ENCODE peak calls at places on chromosomes 4 and X, in five cellular contexts. D is esophagus squamous epithelium, J is omental fat pad, L is sigmoid colon, Y is dorsolateral prefrontal cortex. E is an unnamed sample.
A peak's percentile ranks its signal among the peaks of the same experiment; 100 is the strongest.

GRCh38 chrX:106397788-106398538 is 213.8 kb upstream of the RADX start:
- DNase-seq in D (no peak), L (no peak), Y (no peak), J (no peak), E (no peak)

GRCh38 chr4:87243426-87244053 is 23.1 kb upstream of the KLHL8 start:
- DNase-seq in D (no peak), J (no peak), L (no peak), Y (no peak), E (no peak)

GRCh38 chrX:85244411-85245210 is 820 bp downstream of the ZNF711 start:
- DNase-seq in D (no peak), L (no peak), J (no peak), Y (peak; percentile 5), E (no peak)

GRCh38 chr4:111778543-111778942 is 366.7 kb upstream of the FAM241A start:
- DNase-seq in Y (no peak), D (no peak), L (no peak), J (no peak), E (no peak)

GRCh38 chrX:145821291-145821897 is 3.8 kb downstream of the SLITRK2 start:
- DNase-seq in L (no peak), D (no peak), J (no peak), Y (peak; percentile 87), E (no peak)

GRCh38 chr4:73413294-73413755 is 9.2 kb downstream of the ALB start:
- DNase-seq in Y (no peak), J (no peak), D (no peak), L (no peak), E (no peak)

GRCh38 chr4:125303058-125303457 is 11.7 kb upstream of the FAT4 start:
- DNase-seq in L (no peak), Y (no peak), D (no peak), J (no peak), E (no peak)

GRCh38 chr4:78297075-78297815 is 240.1 kb downstream of the FRAS1 start:
- DNase-seq in D (no peak), Y (no peak), J (no peak), L (no peak), E (no peak)

GRCh38 chr4:155377281-155377680 is 516 bp upstream of the MAP9 start:
- DNase-seq in L (no peak), D (no peak), J (no peak), Y (no peak), E (no peak)

GRCh38 chrX:103211012-103211715 is 3.7 kb upstream of the BEX4 start:
- DNase-seq in Y (peak; percentile 22), L (peak; percentile 63), J (no peak), D (no peak), E (no peak)

GRCh38 chrX:43876680-43877079 is 5.6 kb downstream of the MAOB start:
- DNase-seq in L (no peak), D (no peak), J (no peak), Y (no peak), E (no peak)

GRCh38 chrX:43882294-43882681 is at the start of gene MAOB:
- DNase-seq in D (no peak), J (no peak), L (peak; percentile 72), Y (peak; percentile 36), E (no peak)

GRCh38 chrX:43881410-43882293 is 598 bp downstream of the MAOB start:
- DNase-seq in D (no peak), L (peak; percentile 74), J (no peak), Y (no peak), E (no peak)

GRCh38 chrX:43880439-43880838 is 1.8 kb downstream of the MAOB start:
- DNase-seq in L (no peak), D (no peak), Y (no peak), J (no peak), E (no peak)

DNA sequence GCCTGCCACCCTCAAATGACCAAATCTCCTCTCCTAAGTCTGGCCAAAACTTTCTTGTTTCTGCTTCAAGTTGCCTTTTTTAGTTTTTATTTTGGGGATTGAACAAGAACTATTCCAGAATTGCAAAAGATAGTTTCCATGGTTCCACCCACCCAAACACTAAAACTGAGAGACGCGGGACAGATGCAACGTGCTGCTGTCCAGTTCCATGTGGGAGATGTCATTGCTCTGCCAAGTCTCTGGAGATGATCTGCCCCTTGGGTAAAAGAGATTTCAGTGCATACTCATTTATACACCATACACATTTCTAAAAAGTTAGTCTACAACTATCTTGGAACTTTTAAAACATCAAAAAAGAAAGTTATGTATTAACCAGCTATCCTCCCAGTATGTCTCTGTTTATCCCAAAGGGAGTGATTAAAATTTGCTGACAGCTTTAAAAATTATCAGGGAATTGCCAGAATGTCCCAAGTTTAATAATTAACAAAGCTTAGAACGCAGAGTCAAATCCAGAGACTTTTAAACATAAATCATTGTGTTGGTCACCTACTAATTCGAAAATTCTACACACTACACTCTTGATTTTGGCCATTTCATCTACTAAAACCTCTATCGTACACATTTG is 3.2 kb downstream of the MAOB start:
- DNase-seq in D (no peak), J (no peak), Y (no peak), L (no peak), E (no peak)
- TF ChIP-seq CTCF in D (no peak), J (no peak), Y (no peak), L (no peak), E (no peak)

DNA sequence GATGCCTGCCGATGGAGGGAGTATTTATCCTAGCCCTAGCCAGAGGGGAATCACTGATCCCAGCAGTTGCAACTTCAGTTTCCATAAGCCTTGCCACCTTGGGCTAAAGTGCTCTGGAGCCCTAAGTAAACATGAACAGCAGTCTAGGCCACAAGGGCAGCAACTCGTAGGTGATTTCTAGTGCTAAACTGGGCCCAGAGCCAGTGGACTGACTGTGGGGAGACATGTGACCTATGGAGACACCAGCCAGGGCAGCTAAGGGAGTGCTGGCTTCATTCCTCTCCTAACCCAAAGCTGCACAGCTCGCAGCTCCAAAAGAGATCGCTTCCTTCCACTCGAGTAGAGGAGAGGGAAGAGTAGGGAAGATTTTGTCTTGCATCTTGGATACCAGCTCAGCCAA is 120.8 kb upstream of the MAGEA10 start:
- DNase-seq in J (no peak), L (no peak), D (no peak), Y (no peak), E (no peak)
- TF ChIP-seq CTCF in J (no peak), L (no peak), D (no peak), Y (no peak), E (no peak)

DNA sequence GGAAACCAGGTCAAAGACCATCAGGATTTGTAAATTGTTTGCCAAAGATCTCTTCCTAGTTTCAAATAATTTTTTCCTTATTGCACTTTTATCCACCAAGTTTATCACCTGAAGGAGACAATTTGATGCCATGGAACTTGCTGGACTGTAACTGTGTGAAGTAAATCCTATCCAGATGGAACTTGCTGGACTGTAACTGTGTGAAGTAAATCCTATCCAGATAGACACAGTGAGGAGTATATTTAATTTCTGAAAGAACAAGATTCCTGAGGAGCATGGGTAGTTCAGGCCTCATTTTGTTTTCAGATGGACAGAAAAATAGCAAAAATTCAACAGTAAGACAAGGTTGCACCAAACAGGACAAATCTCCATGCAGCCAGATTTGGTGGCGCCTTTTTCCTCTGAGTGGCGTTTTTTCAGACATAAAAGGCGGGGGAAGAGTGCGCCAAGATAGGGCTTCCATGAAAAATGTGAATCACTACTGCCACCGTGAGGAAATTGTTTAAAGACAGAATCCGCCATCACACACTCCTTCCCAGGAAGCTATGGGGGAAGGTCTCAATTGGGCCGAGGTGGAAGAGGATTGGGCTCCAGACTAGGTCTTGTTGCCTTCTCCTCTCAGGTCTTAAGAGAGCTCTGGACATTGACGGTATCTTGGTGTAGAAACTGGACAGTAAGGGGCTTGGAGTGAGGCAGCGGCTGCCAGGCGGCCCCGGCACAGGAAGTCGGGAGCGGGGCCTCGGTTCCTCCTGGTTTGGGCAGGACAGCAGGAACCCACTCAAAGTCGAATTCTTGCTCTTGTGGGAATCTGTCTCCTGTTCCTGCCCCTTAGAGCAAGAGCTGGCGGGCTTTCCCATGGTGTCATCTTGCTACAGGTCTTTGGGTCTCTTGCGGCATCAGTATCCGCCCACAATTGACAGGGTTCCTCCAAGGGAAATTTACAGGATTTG is 234.7 kb downstream of the OR13H1 start:
- DNase-seq in D (peak; percentile 7), J (peak; percentile 38), L (peak; percentile 85), Y (peak; percentile 71), E (no peak)
- TF ChIP-seq CTCF in D (no peak), J (no peak), L (no peak), Y (peak; percentile 74), E (no peak)

DNA sequence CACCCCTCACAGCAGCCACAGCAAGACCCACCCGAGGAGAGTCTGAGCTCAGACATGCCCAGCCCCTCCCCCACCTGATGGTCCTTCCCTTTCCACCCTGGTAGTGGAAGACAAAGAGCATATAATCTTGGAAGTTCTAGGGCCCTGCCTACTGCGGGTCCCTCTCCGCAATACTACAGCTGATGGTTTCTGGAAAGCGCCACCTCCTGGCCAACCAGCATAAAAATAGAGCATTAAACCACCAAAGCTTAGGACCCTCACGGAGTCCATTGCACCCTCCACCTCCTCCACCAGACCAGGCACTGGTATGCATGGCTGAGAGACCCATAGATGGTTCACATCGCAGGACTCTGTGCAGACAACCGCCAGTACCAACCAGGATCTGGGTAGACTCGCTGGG is 78.2 kb downstream of the SH3BGRL start:
- DNase-seq in Y (no peak), D (no peak), J (no peak), L (no peak), E (no peak)
- TF ChIP-seq CTCF in Y (no peak), D (no peak), J (no peak), L (no peak), E (no peak)

DNA sequence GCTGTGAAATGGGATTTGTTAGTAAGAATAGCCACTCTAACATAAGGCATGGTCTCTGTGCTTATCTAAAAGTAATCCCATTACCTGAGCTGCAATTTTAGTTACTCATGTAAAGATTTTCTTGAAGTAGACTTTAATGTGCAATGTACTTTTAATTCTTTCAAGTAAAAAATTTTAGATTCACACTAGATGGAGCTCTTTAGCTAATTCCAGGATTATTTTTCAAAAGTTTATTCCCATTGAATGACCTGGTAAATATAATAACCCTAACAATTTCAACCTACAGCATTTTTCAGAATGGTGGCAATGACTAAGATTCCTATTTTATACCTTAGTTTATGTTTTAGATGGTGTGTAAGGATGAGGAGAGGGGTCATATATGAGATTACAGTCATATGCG is 18.1 kb downstream of the USP38 start:
- DNase-seq in L (no peak), Y (no peak), J (no peak), D (no peak), E (no peak)
- TF ChIP-seq CTCF in L (no peak), Y (peak; percentile 46), J (no peak), D (no peak), E (peak; percentile 36)

GRCh38 chr4:3263053-3263958 is 14.3 kb downstream of the MSANTD1 start:
- DNase-seq in L (peak; percentile 44), Y (no peak), J (no peak), D (no peak), E (no peak)

GRCh38 chr4:3257691-3258482 is 8.9 kb downstream of the MSANTD1 start:
- DNase-seq in Y (peak; percentile 3), J (peak; percentile 18), L (peak; percentile 40), D (no peak), E (no peak)

GRCh38 chr4:3262208-3263052 is 13.5 kb downstream of the MSANTD1 start:
- DNase-seq in J (peak; percentile 20), D (no peak), Y (no peak), L (peak; percentile 41), E (no peak)

GRCh38 chr4:3257125-3257690 is 8.2 kb downstream of the MSANTD1 start:
- DNase-seq in Y (peak; percentile 1), D (no peak), J (peak; percentile 8), L (no peak), E (no peak)

GRCh38 chr4:3261411-3262207 is 12.7 kb downstream of the MSANTD1 start:
- DNase-seq in L (no peak), D (no peak), Y (no peak), J (peak; percentile 14), E (no peak)
- TF ChIP-seq CTCF in L (no peak), D (no peak), Y (no peak), J (no peak), E (no peak)

GRCh38 chr4:55347610-55348228 is 1.7 kb downstream of the SRD5A3 start:
- DNase-seq in Y (no peak), D (no peak), L (no peak), J (no peak), E (no peak)
- TF ChIP-seq CTCF in Y (peak; percentile 11), D (no peak), L (no peak), J (no peak), E (no peak)

GRCh38 chrX:38260231-38260630 is 39.6 kb upstream of the SRPX start:
- DNase-seq in D (no peak), L (no peak), Y (no peak), J (no peak), E (no peak)
- TF ChIP-seq CTCF in D (no peak), L (no peak), Y (no peak), J (no peak), E (peak; percentile 42)